ENCODE peak calls at places on chromosomes 13 and 19, in six cellular contexts. I is heart right ventricle, N is mammary epithelial cell, P is kidney, Z is RWPE2, E is OCI-LY7. F is an unnamed sample.

GRCh38 chr13:91347996-91348905 is 764 bp downstream of the MIR17HG start:
- DNase-seq in P (peak), N (peak), Z (no peak), I (peak), E (peak), F (no peak)

GRCh38 chr13:21676611-21677021 is 5.7 kb downstream of the FGF9 start:
- DNase-seq in I (no peak), N (no peak), P (no peak), Z (no peak), E (peak), F (no peak)

GRCh38 chr19:55024111-55024510 is 14.0 kb downstream of the GP6 start:
- DNase-seq in P (no peak), E (no peak), N (no peak), I (no peak), Z (no peak), F (no peak)

GRCh38 chr13:20069956-20070355 is 90.9 kb downstream of the GJA3 start:
- DNase-seq in I (no peak), N (no peak), E (no peak), P (no peak), Z (no peak), F (no peak)

GRCh38 chr19:7731615-7732014 is 295 bp downstream of the CLEC4G start:
- DNase-seq in P (peak), N (no peak), E (no peak), I (no peak), Z (no peak), F (no peak)

GRCh38 chr19:33399745-33400681 is 26.5 kb downstream of the CEBPG start:
- DNase-seq in N (no peak), Z (peak), E (no peak), P (peak), I (no peak), F (no peak)

GRCh38 chr13:23632741-23633140 is 62.5 kb downstream of the TNFRSF19 start:
- DNase-seq in E (no peak), P (no peak), Z (no peak), N (no peak), I (no peak), F (no peak)

GRCh38 chr13:40026174-40026585 is 370.7 kb downstream of the COG6 start:
- DNase-seq in N (peak), E (no peak), Z (no peak), P (no peak), I (no peak), F (peak)

GRCh38 chr13:80437212-80437611 is 96.3 kb upstream of the SPRY2 start:
- DNase-seq in E (no peak), I (no peak), N (no peak), P (no peak), Z (no peak), F (no peak)

GRCh38 chr13:46992383-46992952 is 95.6 kb upstream of the HTR2A start:
- DNase-seq in P (no peak), N (peak), E (peak), I (no peak), Z (no peak), F (peak)

GRCh38 chr19:4933528-4933927 is 24.2 kb downstream of the UHRF1 start:
- DNase-seq in Z (no peak), N (peak), E (no peak), I (no peak), P (no peak), F (no peak)

GRCh38 chr19:1210227-1210538 is 4.6 kb downstream of the STK11 start:
- DNase-seq in Z (peak), N (no peak), P (no peak), I (no peak), E (no peak), F (no peak)

DNA sequence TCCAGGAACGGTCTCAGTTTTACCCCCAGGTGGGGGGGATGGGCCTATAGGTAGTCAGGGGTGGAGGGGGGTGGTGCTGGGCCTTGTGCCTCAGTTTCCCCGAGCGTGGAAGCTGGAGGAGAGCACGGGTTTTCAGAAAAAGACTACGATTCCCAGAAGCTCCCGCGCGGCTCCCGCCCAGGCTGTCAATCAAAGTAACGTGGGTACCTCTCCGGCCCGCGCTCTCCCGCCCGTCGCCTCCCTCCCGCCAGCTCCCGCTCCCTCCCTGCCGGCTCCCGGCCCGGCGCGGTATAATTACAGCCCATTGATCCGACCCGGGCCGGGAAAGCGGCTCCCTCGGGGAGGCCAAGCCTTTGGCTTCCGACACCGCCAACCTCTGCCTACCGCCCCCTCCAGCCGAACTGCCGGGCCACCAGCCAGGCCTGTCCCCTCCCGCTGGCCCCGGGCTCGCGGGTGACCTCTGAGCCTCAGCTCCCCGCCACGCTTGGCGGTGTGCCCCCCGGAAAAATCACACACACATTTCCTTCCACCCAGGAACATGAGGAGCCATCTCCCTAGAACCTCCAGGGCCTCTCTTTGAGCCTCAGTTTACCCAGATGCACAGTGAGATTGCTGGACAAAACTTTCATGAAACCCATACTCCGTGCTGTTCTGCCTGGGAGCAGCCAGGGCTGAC is 7.2 kb upstream of the TLE2 start:
- DNase-seq in Z (peak), E (peak), P (peak), N (peak), I (peak), F (peak)
- H3K27ac ChIP-seq in Z (peak), E (peak), P (peak), N (peak), I (peak), F (peak)

DNA sequence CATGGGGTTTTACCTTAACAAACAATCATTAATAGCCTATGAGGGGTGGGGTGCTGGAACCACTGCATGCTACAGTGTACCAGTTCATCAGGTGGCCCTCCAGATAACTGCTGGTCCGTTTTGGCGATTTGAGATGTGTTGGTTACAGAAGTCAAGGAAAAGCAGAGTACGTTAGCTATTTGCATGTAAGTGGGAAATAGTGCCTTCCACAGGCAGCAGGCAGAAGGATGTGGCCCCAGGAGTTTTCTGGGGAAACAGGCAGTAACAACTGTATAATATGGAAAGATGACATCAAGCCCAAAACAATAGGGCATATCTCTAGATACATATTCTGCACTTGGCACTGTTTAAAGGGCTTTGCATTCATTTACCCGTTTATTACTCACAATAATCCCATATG is 245.7 kb downstream of the COL4A1 start:
- DNase-seq in P (no peak), N (no peak), I (no peak), E (no peak), Z (no peak), F (no peak)
- TF ChIP-seq CTCF in P (no peak), N (no peak), I (no peak), E (no peak), Z (no peak), F (no peak)

GRCh38 chr19:29626386-29626785 is 20.3 kb downstream of the POP4 start:
- DNase-seq in E (no peak), N (no peak), I (no peak), Z (no peak), P (peak), F (no peak)

GRCh38 chr19:29624489-29625210 is 18.6 kb downstream of the POP4 start:
- DNase-seq in I (no peak), P (peak), Z (no peak), N (no peak), E (no peak), F (no peak)

GRCh38 chr19:29622191-29623070 is 16.3 kb downstream of the POP4 start:
- DNase-seq in Z (no peak), E (no peak), N (no peak), P (peak), I (no peak), F (no peak)

GRCh38 chr19:29625316-29625715 is 19.2 kb downstream of the POP4 start:
- DNase-seq in N (no peak), Z (no peak), I (no peak), P (no peak), E (no peak), F (no peak)

DNA sequence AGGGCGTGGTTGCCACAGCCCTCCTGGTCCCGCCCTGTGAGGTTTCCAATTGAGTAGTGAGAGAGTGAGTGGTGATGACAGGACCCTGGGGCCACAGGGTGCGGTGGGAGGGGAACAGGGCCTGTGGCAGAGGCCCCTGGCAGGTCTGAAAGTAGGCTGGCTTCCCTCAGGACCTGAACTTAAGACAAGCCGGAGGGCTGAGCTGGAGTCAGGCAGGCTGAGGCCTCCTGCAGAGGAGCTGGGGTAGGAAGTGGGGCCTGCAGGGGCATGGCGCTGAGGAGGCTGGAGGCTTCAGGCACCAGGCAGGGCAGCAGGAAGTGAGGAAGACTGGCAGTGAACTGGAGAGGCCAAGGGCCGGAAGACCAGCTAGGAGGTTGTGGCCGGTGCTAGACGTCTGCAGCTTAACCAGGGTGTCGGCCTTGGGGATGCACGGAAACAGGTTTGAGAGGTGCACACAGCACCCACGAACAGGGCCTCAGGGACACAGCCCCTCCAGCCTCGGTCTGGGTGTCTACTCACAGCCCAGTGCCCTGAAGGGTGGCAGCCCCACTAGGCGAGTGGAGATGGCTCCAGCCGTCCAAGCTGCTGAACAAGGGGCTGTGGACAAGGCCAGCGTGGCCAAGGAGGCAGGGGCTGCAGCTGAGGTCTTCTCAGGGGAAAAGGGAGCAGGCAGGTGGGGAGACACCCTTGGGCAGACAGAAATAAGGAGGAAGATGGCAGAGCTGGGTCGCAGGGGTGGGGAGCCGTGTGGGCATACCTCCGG is 17.8 kb downstream of the POP4 start:
- DNase-seq in I (no peak), P (peak), E (no peak), Z (no peak), N (no peak), F (no peak)
- H3K27ac ChIP-seq in I (no peak), P (no peak), E (no peak), Z (no peak), N (no peak), F (no peak)

GRCh38 chr19:29873024-29873800 is 61.4 kb downstream of the CCNE1 start:
- DNase-seq in N (no peak), I (peak), Z (no peak), E (peak), P (peak), F (no peak)

GRCh38 chr19:29873801-29874575 is 62.2 kb downstream of the CCNE1 start:
- DNase-seq in P (no peak), I (no peak), E (no peak), N (no peak), Z (no peak), F (no peak)

GRCh38 chr19:29875931-29876330 is 64.1 kb downstream of the CCNE1 start:
- DNase-seq in I (no peak), P (no peak), Z (no peak), N (no peak), E (no peak), F (no peak)

GRCh38 chr19:29871143-29871542 is 59.4 kb downstream of the CCNE1 start:
- DNase-seq in Z (peak), N (no peak), E (no peak), I (no peak), P (no peak), F (no peak)

DNA sequence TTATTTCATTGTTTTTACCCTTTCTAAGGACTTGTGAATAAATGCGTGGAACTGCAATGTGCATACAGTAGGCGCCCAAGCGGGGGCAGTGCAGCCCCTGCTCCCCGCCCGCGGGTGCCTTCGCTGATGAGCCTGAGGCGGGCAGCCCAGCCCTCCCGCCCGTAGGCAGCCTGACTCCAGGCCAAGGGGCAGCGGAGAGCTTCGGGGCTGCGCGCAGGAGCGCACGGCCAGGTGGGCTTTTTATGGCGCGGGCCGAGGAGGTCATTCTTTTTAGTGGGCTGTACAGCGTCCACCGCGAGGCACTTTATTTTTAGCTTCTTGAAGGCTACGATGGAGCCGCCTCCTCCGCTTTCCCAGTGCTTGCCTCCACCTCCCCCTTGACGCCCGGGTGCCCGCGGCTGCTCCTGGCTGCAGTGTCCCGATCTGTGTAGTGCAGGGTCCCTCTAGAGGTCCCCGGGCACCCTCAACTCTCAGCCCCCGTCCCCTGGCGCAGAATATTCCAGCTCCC is 60.5 kb downstream of the CCNE1 start:
- DNase-seq in I (no peak), Z (no peak), E (no peak), P (no peak), N (no peak), F (no peak)
- TF ChIP-seq CTCF in I (no peak), Z (no peak), E (no peak), P (no peak), N (no peak), F (peak)

GRCh38 chr19:16532440-16533273 is 9.6 kb downstream of the CHERP start:
- DNase-seq in N (no peak), E (no peak), Z (peak), I (no peak), P (no peak), F (no peak)

GRCh38 chr19:16531380-16531669 is 10.9 kb downstream of the CHERP start:
- DNase-seq in E (no peak), N (no peak), Z (no peak), I (no peak), P (no peak), F (no peak)

GRCh38 chr19:16536130-16536529 is 6.1 kb downstream of the CHERP start:
- DNase-seq in I (no peak), Z (no peak), E (no peak), P (no peak), N (no peak), F (no peak)

GRCh38 chr19:16537111-16537510 is 5.1 kb downstream of the CHERP start:
- DNase-seq in P (no peak), E (no peak), Z (peak), I (no peak), N (no peak), F (no peak)

DNA sequence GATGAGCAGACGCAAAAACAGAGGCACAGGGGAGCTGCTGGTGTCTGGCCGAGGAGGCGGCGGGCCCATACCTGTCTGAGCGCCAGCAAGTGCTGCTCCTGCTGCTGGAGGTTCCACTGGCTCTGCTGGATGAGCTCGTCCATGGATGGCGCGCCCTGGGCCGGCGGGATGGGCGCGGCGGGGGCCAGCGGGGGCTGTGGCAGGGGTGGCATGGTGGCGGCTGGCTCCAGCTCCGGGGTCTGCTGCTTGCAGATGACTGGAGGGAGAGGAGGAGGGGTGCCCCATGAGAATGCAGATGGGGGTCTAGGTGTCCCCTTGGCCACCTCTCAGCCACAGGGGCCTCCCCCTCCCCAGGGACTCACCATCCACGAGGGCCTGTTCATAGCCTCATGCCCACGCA is 6.9 kb downstream of the CHERP start:
- DNase-seq in E (no peak), P (no peak), I (no peak), Z (no peak), N (no peak), F (no peak)
- H3K27ac ChIP-seq in E (no peak), P (no peak), I (no peak), Z (no peak), N (no peak), F (no peak)